ENCODE peak calls at places on chromosomes 16 and 17, in seven cellular contexts. W is stomach, P is transverse colon, M is astrocyte, R is MM.1S, S is left ventricle myocardium inferior, B is HCT116. L is an unnamed sample. For H3K4me1 and H3K9me3, the result is how much of the 10 kb centered on the place peaks cover.

GRCh38 chr17:41734139-41734948 is at the start of gene HAP1:
- DNase-seq in B (no peak), P (no peak), R (peak), M (no peak), S (no peak), W (peak), L (peak)

GRCh38 chr16:1159973-1160772 is 7.3 kb downstream of the CACNA1H start:
- DNase-seq in W (no peak), M (no peak), R (no peak), S (peak), B (no peak), P (peak), L (peak)

GRCh38 chr16:21302454-21302853 is 24.4 kb upstream of the CRYM start:
- DNase-seq in S (no peak), R (no peak), M (no peak), W (no peak), B (no peak), P (no peak), L (no peak)

GRCh38 chr17:74119049-74119580 is 84.4 kb upstream of the RPL38 start:
- DNase-seq in W (no peak), P (no peak), R (no peak), M (no peak), B (no peak), S (no peak), L (no peak)

GRCh38 chr17:75641343-75641742 is 8.1 kb downstream of the SMIM5 start:
- DNase-seq in S (peak), W (no peak), B (no peak), M (no peak), P (no peak), R (no peak), L (no peak)

GRCh38 chr17:8253801-8254200 is 4.7 kb downstream of the PFAS start:
- DNase-seq in M (no peak), B (peak), R (no peak), S (no peak), W (no peak), P (no peak), L (no peak)

GRCh38 chr16:17635183-17635582 is 164.4 kb upstream of the XYLT1 start:
- DNase-seq in P (no peak), M (no peak), R (no peak), S (no peak), B (no peak), W (no peak), L (no peak)

GRCh38 chr17:77637807-77638182 is 320.7 kb upstream of the TNRC6C start:
- DNase-seq in M (no peak), S (no peak), W (no peak), B (no peak), P (no peak), R (no peak), L (no peak)

GRCh38 chr17:79941088-79942010 is 94.3 kb downstream of the TBC1D16 start:
- DNase-seq in B (no peak), R (no peak), M (no peak), S (peak), P (peak), W (no peak), L (peak)

GRCh38 chr16:72172105-72173034 is at the start of gene PMFBP1:
- DNase-seq in P (peak), R (peak), S (no peak), B (no peak), W (no peak), M (peak), L (no peak)

GRCh38 chr17:204427-205175 is 23.2 kb upstream of the DOC2B start:
- DNase-seq in W (no peak), M (no peak), R (no peak), S (no peak), B (no peak), P (no peak), L (no peak)

GRCh38 chr17:18115517-18115916 is 7.0 kb downstream of the MYO15A start:
- DNase-seq in M (no peak), P (no peak), W (no peak), R (no peak), B (no peak), S (no peak), L (no peak)

GRCh38 chr17:3905017-3905486 is 11.2 kb downstream of the P2RX1 start:
- DNase-seq in W (peak), S (no peak), R (no peak), M (no peak), P (peak), B (no peak), L (no peak)

GRCh38 chr16:82059983-82060421 is 24.9 kb downstream of the HSD17B2 start:
- DNase-seq in R (no peak), W (no peak), S (no peak), P (no peak), B (no peak), M (no peak), L (no peak)

GRCh38 chr16:28924762-28925385 is at the start of gene RABEP2:
- DNase-seq in S (peak), M (peak), R (peak), B (peak), P (peak), W (peak), L (peak)

GRCh38 chr17:16287563-16288027 is 65.7 kb downstream of the CENPV start:
- DNase-seq in R (no peak), P (peak), W (peak), B (no peak), S (no peak), M (peak), L (no peak)

GRCh38 chr17:78144736-78145641 is 1.2 kb upstream of the C17orf99 start:
- DNase-seq in R (no peak), M (no peak), B (no peak), W (peak), S (no peak), P (peak), L (no peak)

GRCh38 chr17:52442350-52442749 is 283.8 kb upstream of the CA10 start:
- DNase-seq in B (no peak), M (no peak), P (no peak), R (no peak), S (no peak), W (no peak), L (no peak)
- H3K4me1 ChIP-seq in B (under half), M (under half), P (under half), R (under half), S (under half), W (under half), L (under half)

GRCh38 chr16:64172652-64173051 is 949.2 kb downstream of the CDH11 start:
- DNase-seq in M (no peak), R (peak), B (no peak), S (no peak), W (no peak), P (no peak), L (no peak)
- H3K4me3 ChIP-seq in M (no peak), R (peak), B (no peak), S (no peak), W (no peak), P (no peak), L (no peak)

GRCh38 chr16:89001117-89002027 is 24.4 kb upstream of the CBFA2T3 start:
- DNase-seq in M (no peak), P (no peak), R (no peak), W (no peak), S (no peak), B (no peak), L (no peak)
- H3K9me3 ChIP-seq in M (under half), P (under half), R (under half), W (under half), S (under half), B (under half), L (under half)

DNA sequence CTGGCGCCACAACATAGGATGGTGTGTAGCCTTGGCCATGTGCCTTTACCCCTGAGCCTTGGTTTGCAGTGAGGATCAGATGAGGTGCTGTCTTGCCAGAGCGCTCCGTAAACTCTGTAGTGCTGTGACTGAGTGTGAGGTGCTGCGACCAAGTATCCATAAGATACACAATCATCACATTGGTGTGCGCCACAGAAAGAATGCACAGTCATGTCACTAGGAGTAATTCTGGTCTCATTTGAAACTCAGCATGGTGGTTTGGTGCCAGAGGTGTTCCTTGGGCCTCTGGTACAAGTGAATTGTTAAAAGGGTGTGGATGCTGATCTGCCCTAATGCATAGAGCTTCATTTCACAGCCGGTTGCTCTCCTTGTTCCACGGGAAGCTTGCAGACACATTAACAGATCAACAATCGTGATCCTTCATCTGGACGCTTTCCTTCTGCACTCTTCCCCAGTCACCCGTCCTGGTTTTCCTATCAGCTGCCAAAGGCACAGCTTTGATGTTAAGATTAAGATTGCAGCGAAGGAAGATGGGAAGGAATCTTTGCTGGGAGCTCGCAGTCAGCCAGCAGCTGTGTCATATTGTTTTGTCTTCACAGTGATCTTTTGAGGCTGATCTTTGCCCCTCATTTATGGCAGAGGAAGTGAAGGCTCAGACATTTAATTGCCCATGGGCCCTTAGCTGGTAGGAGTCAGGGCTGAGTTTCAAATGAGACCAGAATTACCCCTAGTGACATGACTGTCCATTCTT is 79.1 kb downstream of the KSR1 start:
- DNase-seq in P (peak), R (no peak), W (no peak), B (no peak), M (no peak), S (no peak), L (no peak)
- H3K4me1 ChIP-seq in P (half or more), R (under half), W (half or more), B (under half), M (under half), S (under half), L (under half)

DNA sequence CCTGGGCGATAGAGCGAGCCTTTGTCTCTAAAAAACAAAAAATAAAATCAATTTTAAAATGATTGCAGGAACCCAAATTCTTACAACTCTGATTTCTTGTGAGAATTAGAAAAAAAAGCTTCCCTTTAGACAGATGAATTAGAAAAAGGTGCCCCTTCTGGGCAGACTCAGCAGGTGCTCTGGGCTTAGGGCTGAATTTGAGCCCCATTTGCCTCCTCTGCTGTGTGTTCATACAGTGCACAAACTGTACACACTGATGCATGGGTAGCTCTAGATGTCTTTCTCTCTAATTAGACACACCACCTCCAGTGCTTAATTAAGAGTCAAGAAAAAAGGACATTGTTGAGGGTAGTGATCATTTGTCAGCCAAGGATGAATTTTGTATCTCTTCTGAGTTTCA is 38.5 kb upstream of the NOL11 start:
- DNase-seq in B (no peak), P (no peak), S (no peak), M (no peak), W (no peak), R (peak), L (no peak)
- H3K4me3 ChIP-seq in B (no peak), P (no peak), S (no peak), M (no peak), W (no peak), R (peak), L (no peak)

GRCh38 chr16:35574454-35575431 is 2115.3 kb downstream of the TP53TG3F start:
- DNase-seq in W (no peak), M (no peak), R (no peak), P (no peak), B (no peak), S (no peak), L (no peak)

GRCh38 chr16:35574011-35574410 is 2114.6 kb downstream of the TP53TG3F start:
- DNase-seq in S (no peak), W (no peak), P (no peak), B (no peak), R (no peak), M (no peak), L (no peak)

GRCh38 chr16:35572186-35572585 is 2112.8 kb downstream of the TP53TG3F start:
- DNase-seq in S (no peak), B (no peak), P (no peak), R (no peak), W (no peak), M (no peak), L (no peak)

GRCh38 chr16:35575432-35575821 is 2116.0 kb downstream of the TP53TG3F start:
- DNase-seq in M (no peak), B (no peak), P (no peak), W (no peak), R (no peak), S (no peak), L (no peak)

GRCh38 chr16:35573407-35573806 is 2114.0 kb downstream of the TP53TG3F start:
- DNase-seq in M (no peak), B (no peak), S (no peak), P (no peak), W (no peak), R (no peak), L (no peak)
- H3K9me3 ChIP-seq in M (under half), B (under half), S (under half), P (under half), W (half or more), R (under half), L (under half)